ENCODE peak calls at places on chromosomes 7 and 10, in seven cellular contexts. C is left lung; I is epithelial cell of esophagus; D is left ventricle myocardium inferior; Q is stomach; S is naive thymus-derived CD4-positive, alpha-beta T cell; B is transverse colon. K is an unnamed sample.

GRCh38 chr7:106166651-106167342 is 54.7 kb upstream of the SYPL1 start:
- DNase-seq in C (no peak), I (peak), D (no peak), Q (peak), S (peak), B (peak), K (no peak)

GRCh38 chr7:157437519-157438061 is 100.8 kb downstream of the DNAJB6 start:
- DNase-seq in C (peak), I (no peak), D (no peak), Q (no peak), S (no peak), B (no peak), K (no peak)

GRCh38 chr10:974038-974784 is 14.0 kb upstream of the GTPBP4 start:
- DNase-seq in C (no peak), I (no peak), D (no peak), Q (peak), S (no peak), B (no peak), K (no peak)

GRCh38 chr7:139041378-139042053 is 5.7 kb upstream of the ZC3HAV1L start:
- DNase-seq in C (no peak), I (no peak), D (no peak), Q (no peak), S (peak), B (no peak), K (no peak)

GRCh38 chr7:64795176-64795575 is 948 bp downstream of the ZNF138 start:
- DNase-seq in C (no peak), I (no peak), D (no peak), Q (no peak), S (no peak), B (no peak), K (no peak)

GRCh38 chr10:110151871-110152270 is 55.5 kb upstream of the MXI1 start:
- DNase-seq in C (no peak), I (no peak), D (no peak), Q (no peak), S (no peak), B (no peak), K (no peak)

GRCh38 chr7:35003679-35004278 is 33.5 kb downstream of the DPY19L1 start:
- DNase-seq in C (peak), I (peak), D (no peak), Q (peak), S (no peak), B (peak), K (no peak)

GRCh38 chr10:35467186-35467585 is 130.9 kb downstream of the CCNY start:
- DNase-seq in C (no peak), I (no peak), D (no peak), Q (no peak), S (no peak), B (no peak), K (no peak)

DNA sequence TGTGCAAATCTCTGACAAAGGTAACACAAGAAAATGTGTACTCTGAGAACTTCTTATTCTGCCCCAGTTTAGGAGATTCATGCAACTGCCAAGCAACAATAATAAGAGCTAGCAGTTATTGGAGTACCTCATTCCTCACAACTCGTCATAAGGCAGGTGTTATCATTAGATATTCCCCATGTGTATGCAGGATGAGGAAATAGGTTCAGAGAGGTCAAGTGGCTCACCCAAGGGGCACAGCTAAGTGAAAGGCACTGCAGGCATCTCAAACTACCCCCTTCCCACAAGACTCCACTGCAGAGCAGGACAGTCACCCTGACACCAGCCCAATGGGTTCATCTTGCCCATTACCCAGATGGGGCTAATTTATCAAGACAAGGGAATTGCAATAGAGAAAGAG is 1.3 kb upstream of the GSTK1 start:
- DNase-seq in C (no peak), I (no peak), D (no peak), Q (no peak), S (no peak), B (no peak), K (no peak)
- H3K4me3 ChIP-seq in C (no peak), I (no peak), D (no peak), Q (no peak), S (no peak), B (no peak), K (no peak)

GRCh38 chr10:100350914-100351485 is 4.0 kb downstream of the SCD start:
- DNase-seq in C (no peak), I (no peak), D (no peak), Q (no peak), S (no peak), B (no peak), K (no peak)
- H3K4me3 ChIP-seq in C (no peak), I (peak), D (no peak), Q (no peak), S (no peak), B (no peak), K (no peak)

GRCh38 chr10:121378402-121378801 is 219.8 kb downstream of the FGFR2 start:
- DNase-seq in C (no peak), I (no peak), D (no peak), Q (no peak), S (no peak), B (no peak), K (no peak)
- H3K4me3 ChIP-seq in C (no peak), I (no peak), D (no peak), Q (no peak), S (no peak), B (no peak), K (no peak)

GRCh38 chr7:47502240-47502877 is 79.6 kb downstream of the TNS3 start:
- DNase-seq in C (no peak), I (no peak), D (no peak), Q (no peak), S (no peak), B (peak), K (no peak)
- H3K4me3 ChIP-seq in C (no peak), I (no peak), D (no peak), Q (no peak), S (no peak), B (no peak), K (no peak)

GRCh38 chr10:84538036-84538435 is 209.6 kb downstream of the CCSER2 start:
- DNase-seq in C (no peak), I (no peak), D (no peak), Q (no peak), S (no peak), B (no peak), K (no peak)

GRCh38 chr10:84541289-84541637 is 212.9 kb downstream of the CCSER2 start:
- DNase-seq in C (no peak), I (no peak), D (no peak), Q (no peak), S (no peak), B (no peak), K (no peak)

GRCh38 chr10:84540617-84541288 is 212.4 kb downstream of the CCSER2 start:
- DNase-seq in C (peak), I (peak), D (peak), Q (peak), S (peak), B (peak), K (peak)

GRCh38 chr10:84539244-84539643 is 210.9 kb downstream of the CCSER2 start:
- DNase-seq in C (no peak), I (no peak), D (no peak), Q (no peak), S (no peak), B (no peak), K (no peak)

DNA sequence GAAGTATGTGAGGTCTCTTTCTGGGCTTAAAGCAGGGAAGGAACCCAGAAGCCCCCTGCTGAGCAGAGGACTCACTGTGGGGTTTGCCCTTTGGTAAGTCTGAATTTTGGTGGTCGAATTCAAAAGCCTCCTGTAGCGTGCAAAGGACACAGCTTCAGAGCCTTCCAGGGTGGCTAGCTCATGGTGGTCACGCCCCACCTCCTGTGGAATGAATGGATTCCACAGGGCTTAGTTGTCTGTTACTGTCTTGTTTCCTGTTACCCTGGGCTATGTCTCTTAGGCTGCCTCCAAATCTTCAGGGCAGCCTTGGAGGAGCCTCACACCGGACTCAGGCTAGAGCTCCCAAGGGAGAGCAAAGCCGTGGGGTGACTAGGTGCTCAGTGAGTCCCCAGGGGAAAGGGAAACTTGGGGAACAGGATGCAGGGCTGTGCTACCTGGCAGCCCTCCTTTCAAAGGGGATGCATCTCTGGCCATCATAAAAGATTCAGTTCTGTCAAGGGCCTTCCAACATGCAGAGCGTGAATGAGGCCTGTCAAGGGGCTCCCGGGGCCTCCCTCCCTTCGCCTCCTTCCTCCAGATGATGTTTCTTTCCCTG is 211.7 kb downstream of the CCSER2 start:
- DNase-seq in C (no peak), I (peak), D (no peak), Q (no peak), S (no peak), B (no peak), K (no peak)
- H3K4me3 ChIP-seq in C (no peak), I (no peak), D (peak), Q (peak), S (no peak), B (no peak), K (peak)

GRCh38 chr10:4315529-4315928 is 510.5 kb upstream of the AKR1E2 start:
- DNase-seq in C (no peak), I (no peak), D (no peak), Q (no peak), S (no peak), B (no peak), K (no peak)
- H3K4me3 ChIP-seq in C (no peak), I (no peak), D (no peak), Q (no peak), S (no peak), B (no peak), K (no peak)

GRCh38 chr10:32954080-32954479 is 4.0 kb downstream of the ITGB1 start:
- DNase-seq in C (no peak), I (no peak), D (no peak), Q (no peak), S (no peak), B (no peak), K (no peak)
- H3K4me3 ChIP-seq in C (no peak), I (peak), D (peak), Q (peak), S (peak), B (no peak), K (peak)

K was measured in effector memory CD4-positive, alpha-beta T cell.